ENCODE peak calls at places on chromosomes 7 and 10, in nine cellular contexts. F, W, L, I, A, X, P, M and R are unnamed samples.
A peak's percentile ranks its signal among the peaks of the same experiment; 100 is the strongest.

GRCh38 chr7:139827042-139827441 is 2.0 kb upstream of the TBXAS1 start:
- DNase-seq in F (no peak), W (no peak), L (no peak), I (no peak), A (no peak), X (no peak), P (no peak), M (no peak), R (peak; percentile 12)

GRCh38 chr10:35606423-35606822 is 1.3 kb downstream of the GJD4 start:
- DNase-seq in F (no peak), W (peak; percentile 11), L (no peak), I (no peak), A (no peak), X (no peak), P (no peak), M (no peak), R (no peak)

GRCh38 chr10:85927952-85928677 is 438.5 kb downstream of the GRID1 start:
- DNase-seq in F (no peak), W (no peak), L (peak; percentile 73), I (no peak), A (no peak), X (no peak), P (no peak), M (peak; percentile 1), R (no peak)

GRCh38 chr7:192701-193536 is 548 bp downstream of the FAM20C start:
- DNase-seq in F (no peak), W (no peak), L (no peak), I (no peak), A (no peak), X (no peak), P (no peak), M (no peak), R (peak; percentile 30)

GRCh38 chr7:44797329-44798258 is 1.1 kb downstream of the PPIA start:
- DNase-seq in F (peak; percentile 71), W (peak; percentile 90), L (peak; percentile 94), I (peak; percentile 73), A (peak; percentile 58), X (peak; percentile 69), P (peak; percentile 88), M (peak; percentile 72), R (peak; percentile 95)

GRCh38 chr7:36155811-36156361 is 2.8 kb downstream of the EEPD1 start:
- DNase-seq in F (no peak), W (no peak), L (peak; percentile 49), I (peak; percentile 68), A (peak; percentile 10), X (no peak), P (peak; percentile 30), M (peak; percentile 8), R (peak; percentile 64)

GRCh38 chr7:148838905-148839304 is 45.2 kb downstream of the EZH2 start:
- DNase-seq in F (no peak), W (no peak), L (no peak), I (no peak), A (no peak), X (no peak), P (peak; percentile 76), M (no peak), R (no peak)

GRCh38 chr10:133166828-133167692 is 7.0 kb downstream of the KNDC1 start:
- DNase-seq in F (no peak), W (peak; percentile 20), L (peak; percentile 75), I (no peak), A (no peak), X (no peak), P (no peak), M (no peak), R (no peak)

GRCh38 chr10:33273295-33274002 is 61.0 kb downstream of the NRP1 start:
- DNase-seq in F (no peak), W (peak; percentile 99), L (peak; percentile 89), I (peak; percentile 62), A (peak; percentile 94), X (no peak), P (no peak), M (peak; percentile 57), R (peak; percentile 84)